ENCODE peak calls at places on chromosomes 2 and 18, in nine cellular contexts. H is astrocyte of the cerebellum; G is type B pancreatic cell; M is effector CD4-positive, alpha-beta T cell; B is stomach; F is progenitor cell of endocrine pancreas; J is endothelial cell; R is NCI-H2029 treated with DMSO at 0.1 percent for 48 hours; X is activated CD8-positive, alpha-beta memory T cell treated with anti-CD3 and anti-CD28 coated beads for 1 hour. T is an unnamed sample.

GRCh38 chr2:239368321-239368720 is 32.5 kb downstream of the HDAC4 start:
- DNase-seq in H (no peak), G (no peak), M (no peak), B (no peak), F (no peak), J (no peak), R (no peak), X (no peak), T (no peak)

GRCh38 chr18:57660961-57661360 is 39.3 kb upstream of the NARS1 start:
- DNase-seq in H (no peak), G (no peak), M (no peak), B (no peak), F (no peak), J (no peak), R (no peak), X (no peak), T (no peak)

GRCh38 chr2:176768185-176768584 is 444.4 kb upstream of the HNRNPA3 start:
- DNase-seq in H (no peak), G (no peak), M (no peak), B (no peak), F (no peak), J (no peak), R (peak; percentile 37), X (no peak), T (no peak)

GRCh38 chr2:102240640-102241370 is 54.0 kb downstream of the IL1RL2 start:
- DNase-seq in H (peak; percentile 89), G (peak; percentile 86), M (peak; percentile 80), B (peak; percentile 93), F (peak; percentile 81), J (peak; percentile 91), R (peak; percentile 65), X (peak; percentile 67), T (peak; percentile 88)

GRCh38 chr2:41127351-41127750 is 675.5 kb upstream of the SLC8A1 start:
- DNase-seq in H (no peak), G (no peak), M (no peak), B (no peak), F (no peak), J (no peak), R (no peak), X (no peak), T (no peak)

GRCh38 chr2:62016957-62017356 is 111.5 kb downstream of the COMMD1 start:
- DNase-seq in H (no peak), G (no peak), M (no peak), B (no peak), F (no peak), J (no peak), R (no peak), X (no peak), T (no peak)

GRCh38 chr18:23049698-23050373 is 85.4 kb upstream of the CABLES1 start:
- DNase-seq in H (no peak), G (no peak), M (no peak), B (no peak), F (no peak), J (no peak), R (no peak), X (no peak), T (no peak)

GRCh38 chr2:173196080-173196479 is 120.4 kb downstream of the MAP3K20 start:
- DNase-seq in H (no peak), G (no peak), M (no peak), B (no peak), F (no peak), J (no peak), R (no peak), X (no peak), T (no peak)

GRCh38 chr18:78192044-78192443 is 787.6 kb upstream of the SALL3 start:
- DNase-seq in H (no peak), G (no peak), M (no peak), B (no peak), F (no peak), J (no peak), R (peak; percentile 79), X (no peak), T (no peak)

GRCh38 chr2:19347619-19348562 is 10.5 kb downstream of the OSR1 start:
- DNase-seq in H (peak; percentile 95), G (peak; percentile 96), M (peak; percentile 90), B (peak; percentile 97), F (peak; percentile 90), J (peak; percentile 97), R (peak; percentile 66), X (peak; percentile 93), T (peak; percentile 96)

GRCh38 chr2:40579247-40579646 is 127.4 kb upstream of the SLC8A1 start:
- DNase-seq in H (no peak), G (no peak), M (no peak), B (no peak), F (no peak), J (no peak), R (no peak), X (no peak), T (no peak)

GRCh38 chr2:110866036-110866435 is 133.7 kb downstream of the ACOXL start:
- DNase-seq in H (no peak), G (no peak), M (no peak), B (no peak), F (no peak), J (no peak), R (no peak), X (no peak), T (peak; percentile 39)

GRCh38 chr18:22570492-22570891 is 152.8 kb upstream of the CTAGE1 start:
- DNase-seq in H (no peak), G (no peak), M (no peak), B (no peak), F (no peak), J (no peak), R (no peak), X (no peak), T (no peak)

GRCh38 chr2:136146564-136146963 is 28.6 kb upstream of the CXCR4 start:
- DNase-seq in H (no peak), G (no peak), M (no peak), B (no peak), F (no peak), J (no peak), R (no peak), X (no peak), T (no peak)

GRCh38 chr2:167506395-167506794 is 618.1 kb downstream of the XIRP2 start:
- DNase-seq in H (no peak), G (no peak), M (no peak), B (no peak), F (no peak), J (no peak), R (no peak), X (no peak), T (no peak)

GRCh38 chr2:101679037-101679726 is 18.3 kb upstream of the MAP4K4 start:
- DNase-seq in H (peak; percentile 89), G (no peak), M (no peak), B (no peak), F (no peak), J (no peak), R (no peak), X (no peak), T (no peak)

GRCh38 chr2:135095591-135095990 is 43.5 kb downstream of the RAB3GAP1 start:
- DNase-seq in H (no peak), G (no peak), M (no peak), B (no peak), F (no peak), J (no peak), R (no peak), X (no peak), T (no peak)

GRCh38 chr2:241199897-241200821 is 11.7 kb downstream of the ANO7 start:
- DNase-seq in H (no peak), G (no peak), M (no peak), B (no peak), F (no peak), J (no peak), R (no peak), X (no peak), T (no peak)

GRCh38 chr2:224085246-224085645 is 46.2 kb upstream of the SERPINE2 start:
- DNase-seq in H (no peak), G (no peak), M (no peak), B (no peak), F (no peak), J (no peak), R (no peak), X (no peak), T (no peak)

GRCh38 chr2:143397886-143398614 is 268.8 kb downstream of the ARHGAP15 start:
- DNase-seq in H (peak; percentile 12), G (no peak), M (no peak), B (no peak), F (no peak), J (no peak), R (no peak), X (no peak), T (no peak)

GRCh38 chr2:11647834-11648600 is 22.0 kb downstream of the NTSR2 start:
- DNase-seq in H (no peak), G (no peak), M (no peak), B (no peak), F (no peak), J (no peak), R (no peak), X (no peak), T (no peak)

T was measured in ecto neural progenitor cell.